ENCODE peak calls at places on chromosome 21, in four cellular contexts. V, Z, N and R are unnamed samples.

GRCh38 chr21:36684957-36685714 is 13.8 kb upstream of the SIM2 start:
- DNase-seq in V (no peak), Z (no peak), N (no peak), R (no peak)

GRCh38 chr21:15195768-15196167 is 131.0 kb upstream of the NRIP1 start:
- DNase-seq in N (no peak), Z (no peak), V (no peak), R (no peak)

GRCh38 chr21:45380566-45380965 is 24.4 kb upstream of the COL18A1 start:
- DNase-seq in V (no peak), N (no peak), Z (no peak), R (no peak)

GRCh38 chr21:36194024-36194423 is 37.4 kb downstream of the DOP1B start:
- DNase-seq in V (no peak), N (no peak), Z (no peak), R (no peak)

GRCh38 chr21:26587621-26588260 is 14.7 kb upstream of the CYYR1 start:
- DNase-seq in Z (peak; percentile 72), N (no peak), V (no peak), R (no peak)

GRCh38 chr21:38179504-38179900 is 77.3 kb upstream of the KCNJ15 start:
- DNase-seq in N (no peak), V (no peak), Z (peak; percentile 20), R (no peak)

GRCh38 chr21:27511241-27511640 is 544.4 kb upstream of the ADAMTS5 start:
- DNase-seq in V (peak; percentile 5), Z (no peak), N (no peak), R (no peak)

GRCh38 chr21:21003701-21004100 is 5.5 kb downstream of the NCAM2 start:
- DNase-seq in Z (peak; percentile 53), V (peak; percentile 30), N (no peak), R (no peak)

GRCh38 chr21:28972398-28972797 is 20.3 kb downstream of the LTN1 start:
- DNase-seq in Z (no peak), V (no peak), N (no peak), R (no peak)

GRCh38 chr21:31554511-31555022 is 104.9 kb upstream of the SOD1 start:
- DNase-seq in Z (peak; percentile 44), V (peak; percentile 47), N (peak; percentile 57), R (no peak)

GRCh38 chr21:22044431-22044830 is 1046.2 kb downstream of the NCAM2 start:
- DNase-seq in N (no peak), V (no peak), Z (no peak), R (no peak)

GRCh38 chr21:21997390-21998333 is 999.5 kb downstream of the NCAM2 start:
- DNase-seq in V (no peak), Z (peak; percentile 31), N (no peak), R (no peak)

GRCh38 chr21:34846601-34847112 is 177.9 kb downstream of the CLIC6 start:
- DNase-seq in Z (peak; percentile 78), N (no peak), V (peak; percentile 61), R (no peak)

GRCh38 chr21:41662761-41663160 is 104.1 kb downstream of the RIPK4 start:
- DNase-seq in Z (no peak), N (no peak), V (no peak), R (no peak)

GRCh38 chr21:36743008-36743407 is 44.1 kb downstream of the SIM2 start:
- DNase-seq in N (no peak), Z (no peak), V (no peak), R (no peak)

GRCh38 chr21:40019076-40019475 is 151.8 kb downstream of the PCP4 start:
- DNase-seq in N (no peak), V (no peak), Z (no peak), R (no peak)

GRCh38 chr21:25970254-25970930 is 200.2 kb downstream of the APP start:
- DNase-seq in N (no peak), V (no peak), Z (no peak), R (no peak)

GRCh38 chr21:42614391-42614790 is 39.0 kb upstream of the PDE9A start:
- DNase-seq in Z (no peak), N (peak; percentile 86), V (no peak), R (no peak)

GRCh38 chr21:41316641-41317392 is at the start of gene FAM3B:
- DNase-seq in N (no peak), Z (no peak), V (peak; percentile 88), R (no peak)

GRCh38 chr21:23016617-23017016 is 2018.4 kb downstream of the NCAM2 start:
- DNase-seq in V (peak; percentile 6), Z (peak; percentile 5), N (no peak), R (no peak)

GRCh38 chr21:42929969-42930368 is 4.5 kb upstream of the ERVH48-1 start:
- DNase-seq in Z (no peak), V (no peak), N (no peak), R (no peak)

GRCh38 chr21:27104749-27105439 is 138.0 kb upstream of the ADAMTS5 start:
- DNase-seq in N (no peak), V (peak; percentile 11), Z (peak; percentile 50), R (no peak)

GRCh38 chr21:43716376-43717165 is 2.4 kb upstream of the PDXK start:
- DNase-seq in Z (peak; percentile 37), N (no peak), V (no peak), R (no peak)

GRCh38 chr21:43811262-43812105 is 22.1 kb downstream of the RRP1 start:
- DNase-seq in V (no peak), Z (no peak), N (no peak), R (no peak)

GRCh38 chr21:43603641-43604504 is 55.4 kb downstream of the HSF2BP start:
- DNase-seq in V (no peak), Z (peak; percentile 53), N (no peak), R (no peak)

GRCh38 chr21:42569732-42570301 is 56.2 kb downstream of the SLC37A1 start:
- DNase-seq in Z (no peak), N (no peak), V (no peak), R (no peak)

GRCh38 chr21:43600642-43601397 is 58.5 kb downstream of the HSF2BP start:
- DNase-seq in Z (peak; percentile 82), N (no peak), V (no peak), R (no peak)

GRCh38 chr21:45334591-45335081 is 46.9 kb upstream of the POFUT2 start:
- DNase-seq in N (no peak), Z (no peak), V (no peak), R (no peak)

GRCh38 chr21:42203936-42204335 is 15.0 kb upstream of the ABCG1 start:
- DNase-seq in V (no peak), N (no peak), Z (no peak), R (no peak)

GRCh38 chr21:34372321-34372720 is 3.0 kb upstream of the SMIM11 start:
- DNase-seq in V (no peak), Z (no peak), N (no peak), R (no peak)

GRCh38 chr21:26837539-26837938 is 7.7 kb downstream of the ADAMTS1 start:
- DNase-seq in N (no peak), Z (no peak), V (no peak), R (no peak)

GRCh38 chr21:31780944-31781343 is 49.0 kb upstream of the SCAF4 start:
- DNase-seq in Z (no peak), N (no peak), V (no peak), R (no peak)

GRCh38 chr21:27564684-27565280 is 597.9 kb upstream of the ADAMTS5 start:
- DNase-seq in N (peak; percentile 16), Z (peak; percentile 49), V (peak; percentile 52), R (no peak)

GRCh38 chr21:39660596-39660995 is 47.9 kb downstream of the B3GALT5 start:
- DNase-seq in V (no peak), Z (peak; percentile 81), N (no peak), R (peak; percentile 64)

GRCh38 chr21:14862794-14863720 is 201.7 kb downstream of the NRIP1 start:
- DNase-seq in Z (no peak), V (no peak), N (peak; percentile 29), R (no peak)

GRCh38 chr21:38875694-38876492 is 70.2 kb downstream of the ETS2 start:
- DNase-seq in Z (peak; percentile 59), V (no peak), N (no peak), R (no peak)

GRCh38 chr21:26843912-26844257 is 1.3 kb downstream of the ADAMTS1 start:
- DNase-seq in V (peak; percentile 17), N (no peak), Z (no peak), R (no peak)